ENCODE peak calls at places on chromosomes 12 and 14, in four cellular contexts. O is NCI-H2081, B is M059J, I is NCI-H1105. T is an unnamed sample.

GRCh38 chr12:27779416-27779815 is 617 bp upstream of the KLHL42 start:
- DNase-seq in B (peak; percentile 14), O (no peak), I (peak; percentile 7), T (peak; percentile 99)

GRCh38 chr12:95107362-95107761 is 33.9 kb upstream of the NR2C1 start:
- DNase-seq in I (no peak), O (no peak), B (no peak), T (no peak)

GRCh38 chr14:68345738-68346137 is 447.1 kb downstream of the ZFP36L1 start:
- DNase-seq in O (no peak), B (peak; percentile 47), I (no peak), T (no peak)

GRCh38 chr12:87991483-87991882 is 37.7 kb downstream of the C12orf50 start:
- DNase-seq in O (no peak), B (no peak), I (no peak), T (no peak)

GRCh38 chr14:67850066-67850830 is 30.7 kb downstream of the RAD51B start:
- DNase-seq in O (no peak), B (no peak), I (no peak), T (no peak)

GRCh38 chr14:100755649-100756048 is 29.0 kb downstream of the DLK1 start:
- DNase-seq in O (no peak), B (peak; percentile 55), I (no peak), T (no peak)

GRCh38 chr12:92442782-92443181 is 260.0 kb upstream of the PLEKHG7 start:
- DNase-seq in B (no peak), I (no peak), O (no peak), T (peak; percentile 22)

GRCh38 chr12:121803861-121804416 is at the start of gene SETD1B:
- DNase-seq in O (no peak), B (no peak), I (no peak), T (peak; percentile 27)

GRCh38 chr12:100435948-100436347 is 37.7 kb upstream of the NR1H4 start:
- DNase-seq in B (no peak), O (no peak), I (no peak), T (no peak)

GRCh38 chr12:29640589-29641345 is 143.0 kb downstream of the TMTC1 start:
- DNase-seq in B (peak; percentile 70), I (no peak), O (no peak), T (no peak)

GRCh38 chr14:102941419-102942011 is 19.1 kb downstream of the AMN start:
- DNase-seq in B (no peak), I (no peak), O (no peak), T (no peak)

GRCh38 chr12:132222096-132222807 is 78.0 kb downstream of the NOC4L start:
- DNase-seq in I (peak; percentile 63), O (no peak), B (peak; percentile 59), T (peak; percentile 47)

GRCh38 chr14:103880986-103881926 is 33.9 kb upstream of the PPP1R13B start:
- DNase-seq in I (no peak), B (no peak), O (no peak), T (no peak)

GRCh38 chr14:50018236-50019210 is 97.8 kb downstream of the VCPKMT start:
- DNase-seq in I (no peak), B (peak; percentile 80), O (no peak), T (no peak)

GRCh38 chr14:88195676-88196075 is 127.4 kb downstream of the KCNK10 start:
- DNase-seq in I (no peak), B (no peak), O (no peak), T (no peak)

GRCh38 chr12:25387136-25388050 is 136.7 kb upstream of the KRAS start:
- DNase-seq in O (peak; percentile 74), B (peak; percentile 85), I (peak; percentile 88), T (peak; percentile 40)

GRCh38 chr12:121087467-121088207 is 45.0 kb upstream of the P2RX7 start:
- DNase-seq in I (no peak), B (peak; percentile 29), O (no peak), T (no peak)

GRCh38 chr12:56286044-56286830 is 13.9 kb downstream of the CS start:
- DNase-seq in B (no peak), O (no peak), I (no peak), T (no peak)

GRCh38 chr14:104370256-104370870 is 209.2 kb upstream of the C14orf180 start:
- DNase-seq in B (peak; percentile 1), O (no peak), I (no peak), T (peak; percentile 6)

GRCh38 chr12:67727652-67728295 is 79.2 kb downstream of the DYRK2 start:
- DNase-seq in B (no peak), I (no peak), O (no peak), T (no peak)

GRCh38 chr14:65696801-65697200 is 284.3 kb downstream of the FUT8 start:
- DNase-seq in I (no peak), B (no peak), O (no peak), T (no peak)

GRCh38 chr12:6607751-6608591 is 792 bp upstream of the CHD4 start:
- DNase-seq in I (peak; percentile 95), O (peak; percentile 90), B (peak; percentile 76), T (peak; percentile 84)

GRCh38 chr12:125340791-125341190 is 275.6 kb downstream of the AACS start:
- DNase-seq in I (no peak), B (peak; percentile 52), O (no peak), T (no peak)

GRCh38 chr12:103840399-103840880 is 594 bp downstream of the NT5DC3 start:
- DNase-seq in O (no peak), B (peak; percentile 42), I (no peak), T (no peak)

GRCh38 chr14:55581011-55581806 is 1.2 kb downstream of the KTN1 start:
- DNase-seq in O (peak; percentile 38), I (no peak), B (peak; percentile 61), T (peak; percentile 29)

GRCh38 chr12:51838036-51838435 is 10.5 kb downstream of the FIGNL2 start:
- DNase-seq in O (no peak), I (no peak), B (no peak), T (no peak)

GRCh38 chr14:68523994-68524725 is 268.7 kb downstream of the ZFP36L1 start:
- DNase-seq in O (no peak), I (no peak), B (no peak), T (no peak)